ENCODE peak calls at places on chromosomes 16 and 17, in five cellular contexts. K is AG08395, G is NCI-H1417, V is A549, Y is T-helper 9 cell. E is an unnamed sample.

GRCh38 chr17:3766783-3767182 is 34.2 kb downstream of the ITGAE start:
- DNase-seq in K (no peak), G (no peak), V (no peak), Y (no peak), E (no peak)

GRCh38 chr16:8892101-8892575 is 10.0 kb downstream of the LITAFD start:
- DNase-seq in K (no peak), G (no peak), V (no peak), Y (no peak), E (no peak)

GRCh38 chr17:61410555-61411089 is 11.0 kb downstream of the TBX2 start:
- DNase-seq in K (no peak), G (peak; percentile 27), V (no peak), Y (peak; percentile 79), E (peak; percentile 71)

GRCh38 chr17:49130891-49131290 is 1.7 kb upstream of the B4GALNT2 start:
- DNase-seq in K (peak; percentile 10), G (no peak), V (no peak), Y (no peak), E (no peak)

GRCh38 chr16:119835-120234 is 18.6 kb downstream of the NPRL3 start:
- DNase-seq in K (no peak), G (no peak), V (no peak), Y (no peak), E (no peak)

GRCh38 chr17:65690626-65691310 is 129.3 kb upstream of the AXIN2 start:
- DNase-seq in K (no peak), G (no peak), V (no peak), Y (no peak), E (no peak)

GRCh38 chr17:17493249-17493985 is 2.8 kb downstream of the RASD1 start:
- DNase-seq in K (no peak), G (no peak), V (no peak), Y (no peak), E (no peak)

GRCh38 chr17:16419074-16419928 is 3.9 kb downstream of the TRPV2 start:
- DNase-seq in K (peak; percentile 89), G (peak; percentile 95), V (peak; percentile 84), Y (no peak), E (peak; percentile 71)

GRCh38 chr16:77171750-77172635 is 19.0 kb upstream of the MON1B start:
- DNase-seq in K (peak; percentile 64), G (peak; percentile 41), V (peak; percentile 65), Y (no peak), E (no peak)

GRCh38 chr16:64615647-64616280 is 506.1 kb downstream of the CDH11 start:
- DNase-seq in K (no peak), G (no peak), V (no peak), Y (no peak), E (no peak)

GRCh38 chr17:71453876-71454422 is 666.9 kb upstream of the SOX9 start:
- DNase-seq in K (no peak), G (no peak), V (no peak), Y (no peak), E (no peak)

GRCh38 chr16:57427307-57427706 is 19.9 kb downstream of the CIAPIN1 start:
- DNase-seq in K (no peak), G (no peak), V (no peak), Y (no peak), E (no peak)

GRCh38 chr17:37605813-37606505 is 3.3 kb downstream of the SYNRG start:
- DNase-seq in K (no peak), G (no peak), V (no peak), Y (peak; percentile 9), E (peak; percentile 71)

GRCh38 chr17:1490643-1491405 is 1.7 kb downstream of the MYO1C start:
- DNase-seq in K (peak; percentile 59), G (peak; percentile 25), V (peak; percentile 80), Y (peak; percentile 59), E (peak; percentile 47)

GRCh38 chr17:76816590-76817135 is 51.5 kb upstream of the MGAT5B start:
- DNase-seq in K (peak; percentile 68), G (peak; percentile 33), V (peak; percentile 85), Y (peak; percentile 34), E (peak; percentile 67)

GRCh38 chr17:77840156-77840555 is 118.3 kb upstream of the TNRC6C start:
- DNase-seq in K (no peak), G (no peak), V (no peak), Y (no peak), E (no peak)

GRCh38 chr17:74190807-74191206 is 12.7 kb upstream of the RPL38 start:
- DNase-seq in K (peak; percentile 57), G (no peak), V (no peak), Y (no peak), E (no peak)

GRCh38 chr17:31072186-31072585 is 22.6 kb upstream of the NF1 start:
- DNase-seq in K (peak; percentile 34), G (no peak), V (no peak), Y (no peak), E (no peak)

GRCh38 chr17:80901319-80901718 is 90.3 kb upstream of the CHMP6 start:
- DNase-seq in K (no peak), G (peak; percentile 31), V (no peak), Y (no peak), E (no peak)

GRCh38 chr16:28524544-28525179 is 14.1 kb downstream of the NUPR1 start:
- DNase-seq in K (no peak), G (no peak), V (no peak), Y (no peak), E (no peak)

GRCh38 chr17:70956731-70957130 is 787.4 kb downstream of the KCNJ2 start:
- DNase-seq in K (no peak), G (no peak), V (no peak), Y (no peak), E (no peak)

GRCh38 chr16:17331071-17331521 is 139.7 kb downstream of the XYLT1 start:
- DNase-seq in K (peak; percentile 61), G (no peak), V (no peak), Y (no peak), E (no peak)

GRCh38 chr17:5035356-5035755 is at the start of gene SLC52A1:
- DNase-seq in K (no peak), G (no peak), V (peak; percentile 51), Y (no peak), E (no peak)

GRCh38 chr16:13756411-13756810 is 163.5 kb upstream of the ERCC4 start:
- DNase-seq in K (no peak), G (no peak), V (no peak), Y (no peak), E (no peak)

GRCh38 chr16:2496223-2497115 is 17.3 kb upstream of the ATP6V0C start:
- DNase-seq in K (no peak), G (no peak), V (no peak), Y (no peak), E (no peak)

GRCh38 chr16:56068816-56069215 is 122.5 kb upstream of the GNAO1 start:
- DNase-seq in K (no peak), G (no peak), V (no peak), Y (no peak), E (no peak)

GRCh38 chr17:40648326-40648968 is 829 bp upstream of the SMARCE1 start:
- DNase-seq in K (no peak), G (peak; percentile 67), V (peak; percentile 28), Y (no peak), E (no peak)

GRCh38 chr17:49779730-49780220 is 8.7 kb upstream of the KAT7 start:
- DNase-seq in K (peak; percentile 87), G (peak; percentile 22), V (peak; percentile 34), Y (no peak), E (no peak)